ENCODE peak calls at places on chromosomes 6 and 20, in five cellular contexts. I is GM23338, H is HCT116, Y is GM23248, R is OCI-LY7. S is an unnamed sample.

GRCh38 chr6:31037169-31037568 is 26.9 kb downstream of the MUC22 start:
- DNase-seq in Y (peak), R (no peak), I (no peak), H (no peak), S (no peak)

GRCh38 chr6:149963462-149964242 is at the start of gene ULBP1:
- DNase-seq in H (peak), R (peak), Y (peak), I (peak), S (peak)

GRCh38 chr6:100185615-100186014 is 191.6 kb upstream of the MCHR2 start:
- DNase-seq in I (no peak), Y (no peak), R (no peak), H (no peak), S (peak)

GRCh38 chr6:27502508-27503435 is 29.9 kb upstream of the ZNF184 start:
- DNase-seq in Y (peak), H (peak), I (peak), R (peak), S (peak)

GRCh38 chr20:56582557-56582956 is 46.5 kb upstream of the TFAP2C start:
- DNase-seq in I (no peak), Y (no peak), R (no peak), H (no peak), S (no peak)

GRCh38 chr6:1110164-1110563 is 201.7 kb upstream of the FOXQ1 start:
- DNase-seq in I (no peak), R (no peak), Y (no peak), H (peak), S (no peak)

GRCh38 chr20:61832181-61832580 is 233.5 kb downstream of the TAF4 start:
- DNase-seq in I (no peak), H (no peak), Y (no peak), R (no peak), S (no peak)

GRCh38 chr6:44053760-44054556 is 73.3 kb downstream of the MRPL14 start:
- DNase-seq in Y (peak), I (no peak), R (no peak), H (no peak), S (no peak)

GRCh38 chr6:98841114-98841513 is 6.7 kb downstream of the POU3F2 start:
- DNase-seq in I (no peak), H (no peak), R (no peak), Y (no peak), S (no peak)

GRCh38 chr20:50447817-50448216 is 62.4 kb upstream of the PTPN1 start:
- DNase-seq in I (no peak), R (no peak), H (no peak), Y (no peak), S (no peak)

GRCh38 chr6:33566182-33567084 is 13.6 kb downstream of the BAK1 start:
- DNase-seq in Y (peak), R (no peak), I (no peak), H (no peak), S (no peak)

GRCh38 chr6:145865595-145865994 is 51.0 kb upstream of the FBXO30 start:
- DNase-seq in Y (no peak), R (peak), H (no peak), I (no peak), S (peak)

GRCh38 chr6:71349976-71350615 is 61.5 kb downstream of the OGFRL1 start:
- DNase-seq in H (no peak), I (no peak), R (no peak), Y (peak), S (no peak)

GRCh38 chr6:135424385-135424784 is 73.2 kb downstream of the AHI1 start:
- DNase-seq in H (no peak), R (no peak), Y (no peak), I (no peak), S (no peak)

GRCh38 chr6:113306552-113307145 is 550.5 kb upstream of the MARCKS start:
- DNase-seq in R (peak), Y (peak), I (peak), H (peak), S (peak)

DNA sequence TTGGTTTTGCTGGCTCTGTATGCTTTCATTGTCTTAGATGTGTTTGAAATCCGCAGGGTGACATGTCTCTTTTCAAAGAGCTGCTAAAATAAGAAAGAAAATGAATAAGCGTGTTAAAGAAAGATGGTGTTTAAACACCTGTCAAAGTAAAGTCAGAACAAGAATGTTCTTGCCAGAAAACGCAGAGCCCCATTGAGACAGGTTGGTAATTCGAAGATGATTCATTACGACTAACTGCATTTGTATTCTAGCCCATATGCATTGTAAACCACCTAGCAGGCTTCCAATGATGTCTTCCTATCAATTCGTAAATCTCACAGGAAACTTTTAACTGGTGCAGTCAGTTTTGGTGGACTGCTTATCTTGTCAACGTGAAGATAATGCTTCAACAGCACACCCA is 16.8 kb downstream of the PHACTR2 start:
- DNase-seq in I (no peak), Y (no peak), H (no peak), R (no peak), S (no peak)
- TF ChIP-seq EZH2phosphoT487 in I (no peak), Y (no peak), H (no peak), R (no peak), S (no peak)

DNA sequence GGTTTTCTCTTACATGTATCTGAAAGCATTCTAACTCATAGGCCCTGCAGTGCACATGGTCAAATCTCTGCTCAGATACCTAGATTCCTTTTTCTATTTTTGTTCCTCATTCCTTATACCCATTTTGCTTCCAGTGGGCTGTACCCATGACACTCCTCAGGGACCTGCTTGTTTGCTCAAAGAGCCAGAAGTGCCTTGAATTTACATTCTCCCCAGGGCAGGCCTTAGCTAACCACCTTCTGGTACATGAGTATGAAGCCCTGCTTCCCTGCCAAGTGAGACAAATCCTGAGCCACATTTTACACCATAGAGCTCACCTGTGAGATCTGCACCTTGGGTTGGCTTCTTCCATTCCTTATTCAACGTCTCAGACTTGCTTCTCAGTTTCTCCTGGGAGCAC is 326.6 kb upstream of the SASH1 start:
- DNase-seq in R (no peak), H (no peak), I (no peak), Y (no peak), S (no peak)
- H3K4me2 ChIP-seq in R (no peak), H (no peak), I (no peak), Y (no peak), S (no peak)

GRCh38 chr6:26235240-26235730 is 129.7 kb upstream of the BTN3A2 start:
- DNase-seq in H (no peak), I (no peak), R (peak), Y (no peak), S (peak)
- TF ChIP-seq EZH2phosphoT487 in H (no peak), I (no peak), R (no peak), Y (no peak), S (no peak)

GRCh38 chr6:109660526-109660925 is 30.5 kb downstream of the AK9 start:
- DNase-seq in H (no peak), Y (no peak), I (no peak), R (no peak), S (no peak)

GRCh38 chr6:109662192-109662591 is 28.8 kb downstream of the AK9 start:
- DNase-seq in R (no peak), H (no peak), Y (peak), I (no peak), S (no peak)
- H3K4me2 ChIP-seq in R (no peak), H (no peak), Y (no peak), I (no peak), S (no peak)

GRCh38 chr20:49344975-49345374 is 67.1 kb upstream of the ZNFX1 start:
- DNase-seq in H (no peak), Y (peak), I (no peak), R (no peak), S (no peak)
- TF ChIP-seq EZH2phosphoT487 in H (no peak), Y (no peak), I (no peak), R (no peak), S (no peak)

GRCh38 chr6:137840252-137840651 is 26.8 kb upstream of the TNFAIP3 start:
- DNase-seq in R (no peak), Y (no peak), I (no peak), H (no peak), S (no peak)
- H3K4me2 ChIP-seq in R (no peak), Y (no peak), I (no peak), H (no peak), S (no peak)

GRCh38 chr20:51687630-51688029 is 80.6 kb downstream of the ATP9A start:
- DNase-seq in H (no peak), Y (no peak), R (no peak), I (no peak), S (no peak)

GRCh38 chr20:51687071-51687470 is 81.1 kb downstream of the ATP9A start:
- DNase-seq in H (peak), I (no peak), Y (peak), R (no peak), S (no peak)

GRCh38 chr20:51691703-51692102 is 76.5 kb downstream of the ATP9A start:
- DNase-seq in Y (no peak), I (no peak), R (no peak), H (no peak), S (no peak)

GRCh38 chr20:51692806-51693400 is 75.3 kb downstream of the ATP9A start:
- DNase-seq in I (no peak), H (no peak), Y (no peak), R (no peak), S (no peak)

GRCh38 chr20:51688600-51688999 is 79.6 kb downstream of the ATP9A start:
- DNase-seq in R (no peak), Y (no peak), H (no peak), I (no peak), S (no peak)
- TF ChIP-seq EZH2phosphoT487 in R (no peak), Y (no peak), H (no peak), I (no peak), S (no peak)

S was measured in MM.1S.